ENCODE peak calls at places on chromosomes 12 and 14, in seven cellular contexts. One of them, this sample, is unnamed. For H3K27me3, the result is how much of the 10 kb centered on the place peaks cover.

GRCh38 chr12:106084048-106084671 is 54.6 kb downstream of the NUAK1 start:
- DNase-seq in gastrocnemius medialis: no peak
- DNase-seq in sigmoid colon: no peak
- DNase-seq in body of pancreas: no peak
- DNase-seq in AG04450: no peak
- DNase-seq in K562: no peak
- DNase-seq in ascending aorta: no peak
- DNase-seq in this sample: no peak

GRCh38 chr14:52885230-52885629 is 65.6 kb downstream of the FERMT2 start:
- DNase-seq in gastrocnemius medialis: no peak
- DNase-seq in sigmoid colon: no peak
- DNase-seq in body of pancreas: no peak
- DNase-seq in AG04450: no peak
- DNase-seq in K562: no peak
- DNase-seq in ascending aorta: no peak
- DNase-seq in this sample: no peak

GRCh38 chr12:16955083-16955657 is 349.2 kb upstream of the LMO3 start:
- DNase-seq in gastrocnemius medialis: no peak
- DNase-seq in sigmoid colon: no peak
- DNase-seq in body of pancreas: no peak
- DNase-seq in AG04450: no peak
- DNase-seq in K562: no peak
- DNase-seq in ascending aorta: no peak
- DNase-seq in this sample: no peak

GRCh38 chr14:46686652-46687051 is 35.1 kb upstream of the RPL10L start:
- DNase-seq in gastrocnemius medialis: no peak
- DNase-seq in sigmoid colon: no peak
- DNase-seq in body of pancreas: no peak
- DNase-seq in AG04450: no peak
- DNase-seq in K562: no peak
- DNase-seq in ascending aorta: no peak
- DNase-seq in this sample: no peak

GRCh38 chr14:90661881-90662280 is 154.3 kb downstream of the TTC7B start:
- DNase-seq in gastrocnemius medialis: no peak
- DNase-seq in sigmoid colon: no peak
- DNase-seq in body of pancreas: no peak
- DNase-seq in AG04450: no peak
- DNase-seq in K562: no peak
- DNase-seq in ascending aorta: no peak
- DNase-seq in this sample: no peak

GRCh38 chr14:64806202-64806861 is 73.4 kb downstream of the SPTB start:
- DNase-seq in gastrocnemius medialis: no peak
- DNase-seq in sigmoid colon: peak
- DNase-seq in body of pancreas: peak
- DNase-seq in AG04450: peak
- DNase-seq in K562: no peak
- DNase-seq in ascending aorta: peak
- DNase-seq in this sample: no peak

GRCh38 chr12:121513464-121514183 is 67.2 kb downstream of the KDM2B start:
- DNase-seq in gastrocnemius medialis: no peak
- DNase-seq in sigmoid colon: no peak
- DNase-seq in body of pancreas: peak
- DNase-seq in AG04450: no peak
- DNase-seq in K562: peak
- DNase-seq in ascending aorta: no peak
- DNase-seq in this sample: peak

GRCh38 chr14:56224691-56225681 is 106.8 kb downstream of the PELI2 start:
- DNase-seq in gastrocnemius medialis: no peak
- DNase-seq in sigmoid colon: no peak
- DNase-seq in body of pancreas: peak
- DNase-seq in AG04450: no peak
- DNase-seq in K562: no peak
- DNase-seq in ascending aorta: no peak
- DNase-seq in this sample: no peak

GRCh38 chr14:103862393-103862782 is 15.0 kb upstream of the PPP1R13B start:
- DNase-seq in gastrocnemius medialis: no peak
- DNase-seq in sigmoid colon: no peak
- DNase-seq in body of pancreas: no peak
- DNase-seq in AG04450: no peak
- DNase-seq in K562: no peak
- DNase-seq in ascending aorta: no peak
- DNase-seq in this sample: no peak

GRCh38 chr12:42104784-42105183 is 39.9 kb downstream of the GXYLT1 start:
- DNase-seq in gastrocnemius medialis: no peak
- DNase-seq in sigmoid colon: no peak
- DNase-seq in body of pancreas: no peak
- DNase-seq in AG04450: no peak
- DNase-seq in K562: no peak
- DNase-seq in ascending aorta: no peak
- DNase-seq in this sample: no peak

GRCh38 chr14:106185837-106186233 is 659.5 kb downstream of the TMEM121 start:
- DNase-seq in gastrocnemius medialis: no peak
- DNase-seq in sigmoid colon: no peak
- DNase-seq in body of pancreas: peak
- DNase-seq in AG04450: no peak
- DNase-seq in K562: no peak
- DNase-seq in ascending aorta: no peak
- DNase-seq in this sample: peak

GRCh38 chr12:13371367-13371766 is 174.8 kb downstream of the EMP1 start:
- DNase-seq in gastrocnemius medialis: no peak
- DNase-seq in sigmoid colon: no peak
- DNase-seq in body of pancreas: no peak
- DNase-seq in AG04450: no peak
- DNase-seq in K562: no peak
- DNase-seq in ascending aorta: no peak
- DNase-seq in this sample: no peak

GRCh38 chr14:88323520-88324199 is 591 bp upstream of the KCNK10 start:
- DNase-seq in gastrocnemius medialis: no peak
- DNase-seq in sigmoid colon: no peak
- DNase-seq in body of pancreas: peak
- DNase-seq in AG04450: no peak
- DNase-seq in K562: no peak
- DNase-seq in ascending aorta: no peak
- DNase-seq in this sample: peak

GRCh38 chr12:93197067-93197593 is 180.6 kb upstream of the NUDT4 start:
- DNase-seq in gastrocnemius medialis: no peak
- DNase-seq in sigmoid colon: no peak
- DNase-seq in body of pancreas: no peak
- DNase-seq in AG04450: no peak
- DNase-seq in K562: no peak
- DNase-seq in ascending aorta: no peak
- DNase-seq in this sample: no peak

GRCh38 chr12:32400114-32400672 is 835 bp downstream of the FGD4 start:
- DNase-seq in gastrocnemius medialis: no peak
- DNase-seq in sigmoid colon: no peak
- DNase-seq in body of pancreas: no peak
- DNase-seq in AG04450: no peak
- DNase-seq in K562: no peak
- DNase-seq in ascending aorta: no peak
- DNase-seq in this sample: no peak

GRCh38 chr12:64104376-64104775 is 117.7 kb downstream of the KICS2 start:
- DNase-seq in gastrocnemius medialis: peak
- DNase-seq in sigmoid colon: peak
- DNase-seq in body of pancreas: peak
- DNase-seq in AG04450: no peak
- DNase-seq in K562: no peak
- DNase-seq in ascending aorta: no peak
- DNase-seq in this sample: no peak

GRCh38 chr12:16606201-16606849 is 363 bp upstream of the LMO3 start:
- DNase-seq in gastrocnemius medialis: no peak
- DNase-seq in sigmoid colon: peak
- DNase-seq in body of pancreas: peak
- DNase-seq in AG04450: no peak
- DNase-seq in K562: no peak
- DNase-seq in ascending aorta: no peak
- DNase-seq in this sample: no peak

GRCh38 chr14:65096323-65097089 is 5.8 kb downstream of the MAX start:
- DNase-seq in gastrocnemius medialis: no peak
- DNase-seq in sigmoid colon: no peak
- DNase-seq in body of pancreas: no peak
- DNase-seq in AG04450: no peak
- DNase-seq in K562: peak
- DNase-seq in ascending aorta: no peak
- DNase-seq in this sample: peak

GRCh38 chr14:24092960-24093900 is 881 bp upstream of the PCK2 start:
- DNase-seq in gastrocnemius medialis: no peak
- DNase-seq in sigmoid colon: peak
- DNase-seq in body of pancreas: no peak
- DNase-seq in AG04450: no peak
- DNase-seq in K562: no peak
- DNase-seq in ascending aorta: no peak
- DNase-seq in this sample: no peak

GRCh38 chr12:26317942-26318565 is 122.7 kb downstream of the SSPN start:
- DNase-seq in gastrocnemius medialis: no peak
- DNase-seq in sigmoid colon: no peak
- DNase-seq in body of pancreas: no peak
- DNase-seq in AG04450: no peak
- DNase-seq in K562: no peak
- DNase-seq in ascending aorta: no peak
- DNase-seq in this sample: no peak

GRCh38 chr14:44820230-44820964 is 141.3 kb downstream of the KLHL28 start:
- DNase-seq in gastrocnemius medialis: no peak
- DNase-seq in sigmoid colon: no peak
- DNase-seq in body of pancreas: no peak
- DNase-seq in AG04450: no peak
- DNase-seq in K562: no peak
- DNase-seq in ascending aorta: no peak
- DNase-seq in this sample: peak

GRCh38 chr12:133222211-133222610 is 13.5 kb downstream of the ANHX start:
- DNase-seq in gastrocnemius medialis: no peak
- DNase-seq in sigmoid colon: no peak
- DNase-seq in body of pancreas: no peak
- DNase-seq in AG04450: no peak
- DNase-seq in K562: no peak
- DNase-seq in ascending aorta: no peak
- DNase-seq in this sample: no peak

GRCh38 chr14:23588884-23589598 is 10.5 kb upstream of the JPH4 start:
- DNase-seq in gastrocnemius medialis: peak
- DNase-seq in sigmoid colon: peak
- DNase-seq in body of pancreas: peak
- DNase-seq in AG04450: peak
- DNase-seq in K562: peak
- DNase-seq in ascending aorta: peak
- DNase-seq in this sample: peak

GRCh38 chr14:77562681-77563080 is 53.8 kb downstream of the SPTLC2 start:
- DNase-seq in gastrocnemius medialis: no peak
- DNase-seq in sigmoid colon: no peak
- DNase-seq in body of pancreas: no peak
- DNase-seq in AG04450: peak
- DNase-seq in K562: no peak
- DNase-seq in ascending aorta: no peak
- DNase-seq in this sample: no peak

GRCh38 chr12:3534511-3534910 is 43.5 kb downstream of the PRMT8 start:
- DNase-seq in gastrocnemius medialis: no peak
- DNase-seq in sigmoid colon: no peak
- DNase-seq in body of pancreas: no peak
- DNase-seq in AG04450: no peak
- DNase-seq in K562: no peak
- DNase-seq in ascending aorta: no peak
- DNase-seq in this sample: no peak
- H3K27me3 ChIP-seq in gastrocnemius medialis: under half
- H3K27me3 ChIP-seq in sigmoid colon: under half
- H3K27me3 ChIP-seq in body of pancreas: under half
- H3K27me3 ChIP-seq in AG04450: under half
- H3K27me3 ChIP-seq in K562: under half
- H3K27me3 ChIP-seq in ascending aorta: under half
- H3K27me3 ChIP-seq in this sample: under half

GRCh38 chr12:40105515-40106201 is at the start of gene SLC2A13:
- DNase-seq in gastrocnemius medialis: peak
- DNase-seq in sigmoid colon: peak
- DNase-seq in body of pancreas: peak
- DNase-seq in AG04450: peak
- DNase-seq in K562: peak
- DNase-seq in ascending aorta: no peak
- DNase-seq in this sample: peak
- TF ChIP-seq CTCF in gastrocnemius medialis: no peak
- TF ChIP-seq CTCF in sigmoid colon: no peak
- TF ChIP-seq CTCF in body of pancreas: no peak
- TF ChIP-seq CTCF in AG04450: no peak
- TF ChIP-seq CTCF in K562: no peak
- TF ChIP-seq CTCF in ascending aorta: no peak
- TF ChIP-seq CTCF in this sample: no peak

GRCh38 chr14:61376314-61376713 is 54.9 kb downstream of the PRKCH start:
- DNase-seq in gastrocnemius medialis: no peak
- DNase-seq in sigmoid colon: no peak
- DNase-seq in body of pancreas: no peak
- DNase-seq in AG04450: no peak
- DNase-seq in K562: no peak
- DNase-seq in ascending aorta: no peak
- DNase-seq in this sample: no peak

GRCh38 chr14:61375218-61375617 is 53.8 kb downstream of the PRKCH start:
- DNase-seq in gastrocnemius medialis: no peak
- DNase-seq in sigmoid colon: no peak
- DNase-seq in body of pancreas: no peak
- DNase-seq in AG04450: no peak
- DNase-seq in K562: no peak
- DNase-seq in ascending aorta: no peak
- DNase-seq in this sample: no peak

GRCh38 chr14:61372379-61372778 is 51.0 kb downstream of the PRKCH start:
- DNase-seq in gastrocnemius medialis: no peak
- DNase-seq in sigmoid colon: no peak
- DNase-seq in body of pancreas: no peak
- DNase-seq in AG04450: no peak
- DNase-seq in K562: no peak
- DNase-seq in ascending aorta: no peak
- DNase-seq in this sample: no peak

GRCh38 chr14:61374284-61374683 is 52.9 kb downstream of the PRKCH start:
- DNase-seq in gastrocnemius medialis: no peak
- DNase-seq in sigmoid colon: no peak
- DNase-seq in body of pancreas: no peak
- DNase-seq in AG04450: no peak
- DNase-seq in K562: no peak
- DNase-seq in ascending aorta: no peak
- DNase-seq in this sample: no peak

GRCh38 chr14:61372842-61373555 is 51.6 kb downstream of the PRKCH start:
- DNase-seq in gastrocnemius medialis: no peak
- DNase-seq in sigmoid colon: no peak
- DNase-seq in body of pancreas: no peak
- DNase-seq in AG04450: no peak
- DNase-seq in K562: no peak
- DNase-seq in ascending aorta: no peak
- DNase-seq in this sample: no peak
- H3K4me3 ChIP-seq in gastrocnemius medialis: no peak
- H3K4me3 ChIP-seq in sigmoid colon: no peak
- H3K4me3 ChIP-seq in body of pancreas: no peak
- H3K4me3 ChIP-seq in AG04450: no peak
- H3K4me3 ChIP-seq in K562: no peak
- H3K4me3 ChIP-seq in ascending aorta: no peak
- H3K4me3 ChIP-seq in this sample: no peak

GRCh38 chr12:107317751-107318553 is 224.6 kb upstream of the CRY1 start:
- DNase-seq in gastrocnemius medialis: peak
- DNase-seq in sigmoid colon: no peak
- DNase-seq in body of pancreas: peak
- DNase-seq in AG04450: peak
- DNase-seq in K562: peak
- DNase-seq in ascending aorta: no peak
- DNase-seq in this sample: peak
- H3K27me3 ChIP-seq in gastrocnemius medialis: under half
- H3K27me3 ChIP-seq in sigmoid colon: under half
- H3K27me3 ChIP-seq in body of pancreas: under half
- H3K27me3 ChIP-seq in AG04450: under half
- H3K27me3 ChIP-seq in K562: under half
- H3K27me3 ChIP-seq in ascending aorta: under half
- H3K27me3 ChIP-seq in this sample: half or more

This sample was measured in BE2C.